ENCODE peak calls at places on chromosome 17, in six cellular contexts. G, B, V, Z, P and W are unnamed samples.

GRCh38 chr17:44493339-44493738 is 9.9 kb downstream of the GPATCH8 start:
- DNase-seq in G (no peak), Z (no peak), P (no peak), V (no peak), B (no peak), W (no peak)

GRCh38 chr17:50394711-50395110 is 2.6 kb downstream of the LRRC59 start:
- DNase-seq in B (no peak), V (no peak), G (no peak), Z (no peak), P (no peak), W (no peak)

GRCh38 chr17:13584701-13585080 is 17.0 kb downstream of the HS3ST3A1 start:
- DNase-seq in P (no peak), Z (no peak), V (no peak), G (no peak), B (peak; percentile 19), W (no peak)

GRCh38 chr17:82863941-82864720 is 24.3 kb upstream of the ZNF750 start:
- DNase-seq in P (no peak), Z (peak; percentile 42), V (no peak), G (no peak), B (peak; percentile 60), W (peak; percentile 48)

GRCh38 chr17:74165811-74166365 is 37.6 kb upstream of the RPL38 start:
- DNase-seq in Z (no peak), B (no peak), P (peak; percentile 31), V (no peak), G (no peak), W (no peak)

GRCh38 chr17:1912146-1912545 is 82.3 kb downstream of the RPA1 start:
- DNase-seq in P (no peak), G (no peak), V (no peak), Z (no peak), B (no peak), W (no peak)

GRCh38 chr17:75842963-75843576 is 1.1 kb downstream of the UNC13D start:
- DNase-seq in G (no peak), Z (no peak), P (peak; percentile 67), V (no peak), B (no peak), W (no peak)

GRCh38 chr17:73311428-73311780 is 397 bp downstream of the CDC42EP4 start:
- DNase-seq in B (no peak), P (peak; percentile 82), G (peak; percentile 64), Z (no peak), V (no peak), W (no peak)

GRCh38 chr17:73291260-73291801 is 20.5 kb downstream of the CDC42EP4 start:
- DNase-seq in V (no peak), B (peak; percentile 90), Z (no peak), G (peak; percentile 69), P (peak; percentile 85), W (peak; percentile 72)

GRCh38 chr17:82215095-82215971 is 2.7 kb upstream of the CCDC57 start:
- DNase-seq in P (peak; percentile 64), V (no peak), G (no peak), B (no peak), Z (no peak), W (no peak)

GRCh38 chr17:16100737-16101400 is 101.2 kb downstream of the TTC19 start:
- DNase-seq in G (no peak), P (no peak), Z (no peak), V (no peak), B (peak; percentile 13), W (peak; percentile 52)

GRCh38 chr17:39551879-39552278 is 55.8 kb downstream of the NEUROD2 start:
- DNase-seq in Z (no peak), V (no peak), G (no peak), B (peak; percentile 38), P (no peak), W (peak; percentile 35)

GRCh38 chr17:40290629-40291296 is 3.1 kb downstream of the CDC6 start:
- DNase-seq in V (peak; percentile 58), B (peak; percentile 95), P (no peak), Z (no peak), G (no peak), W (peak; percentile 93)

GRCh38 chr17:50550661-50551432 is 3.9 kb downstream of the SPATA20 start:
- DNase-seq in P (peak; percentile 89), V (peak; percentile 72), B (peak; percentile 92), Z (no peak), G (peak; percentile 90), W (peak; percentile 70)

GRCh38 chr17:80862341-80862969 is 129.2 kb upstream of the CHMP6 start:
- DNase-seq in B (no peak), G (no peak), V (no peak), P (no peak), Z (no peak), W (no peak)

GRCh38 chr17:42937712-42938596 is 26.3 kb downstream of the AARSD1 start:
- DNase-seq in V (no peak), Z (no peak), P (no peak), B (peak; percentile 78), G (peak; percentile 54), W (peak; percentile 59)

GRCh38 chr17:82238562-82239201 is 9.8 kb downstream of the SLC16A3 start:
- DNase-seq in V (peak; percentile 93), B (peak; percentile 55), G (peak; percentile 79), Z (no peak), P (peak; percentile 95), W (peak; percentile 94)

GRCh38 chr17:5931611-5932010 is 138.6 kb upstream of the WSCD1 start:
- DNase-seq in Z (no peak), G (no peak), V (no peak), B (no peak), P (no peak), W (no peak)

GRCh38 chr17:32933881-32934280 is 5.9 kb downstream of the TMEM98 start:
- DNase-seq in G (no peak), Z (no peak), B (no peak), P (no peak), V (no peak), W (no peak)

GRCh38 chr17:14859521-14859920 is 405.6 kb downstream of the PMP22 start:
- DNase-seq in P (no peak), G (no peak), Z (no peak), V (no peak), B (no peak), W (no peak)

GRCh38 chr17:79216391-79216790 is 141.8 kb downstream of the ENGASE start:
- DNase-seq in V (no peak), B (no peak), Z (no peak), G (no peak), P (no peak), W (no peak)

GRCh38 chr17:43338886-43339516 is 59.8 kb upstream of the ARL4D start:
- DNase-seq in P (peak; percentile 85), G (peak; percentile 65), Z (peak; percentile 37), V (peak; percentile 81), B (peak; percentile 47), W (peak; percentile 55)

GRCh38 chr17:81553616-81554181 is 1.5 kb upstream of the FAAP100 start:
- DNase-seq in P (no peak), B (peak; percentile 94), G (peak; percentile 59), Z (no peak), V (no peak), W (peak; percentile 87)

GRCh38 chr17:56902350-56902749 is 11.5 kb downstream of the TRIM25 start:
- DNase-seq in P (no peak), G (no peak), B (peak; percentile 30), V (no peak), Z (no peak), W (peak; percentile 70)

GRCh38 chr17:74132354-74132753 is 71.1 kb upstream of the RPL38 start:
- DNase-seq in P (peak; percentile 3), Z (no peak), B (no peak), V (no peak), G (no peak), W (no peak)

GRCh38 chr17:41404024-41404651 is 6.7 kb upstream of the KRT31 start:
- DNase-seq in B (peak; percentile 80), V (no peak), G (no peak), Z (no peak), P (no peak), W (peak; percentile 99)

GRCh38 chr17:53032861-53033271 is 789.9 kb upstream of the KIF2B start:
- DNase-seq in Z (no peak), G (no peak), P (no peak), B (no peak), V (no peak), W (peak; percentile 64)

GRCh38 chr17:43665038-43665386 is 3.3 kb upstream of the MEOX1 start:
- DNase-seq in Z (no peak), G (no peak), P (no peak), V (no peak), B (no peak), W (no peak)

DNA sequence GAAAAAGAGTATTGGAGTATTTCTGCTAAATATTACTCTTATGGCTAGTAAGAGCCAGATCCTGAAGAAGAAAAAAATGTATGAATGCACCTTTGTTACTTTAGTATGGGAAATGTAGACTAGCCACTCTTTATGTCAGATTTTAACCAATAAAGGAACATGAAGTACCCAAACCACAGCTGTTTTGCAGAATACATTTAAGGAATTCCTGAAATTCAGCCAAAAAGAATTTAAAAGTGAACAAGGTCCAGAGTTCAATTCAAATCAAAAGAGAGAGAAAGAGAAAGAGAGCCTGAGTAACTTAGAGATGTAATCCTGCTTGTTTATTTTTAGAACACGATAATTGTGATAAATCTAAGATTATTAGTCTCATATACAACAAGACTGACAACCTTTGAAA is 1.2 kb downstream of the KCNJ16 start:
- DNase-seq in Z (no peak), V (no peak), B (peak; percentile 45), G (no peak), P (no peak), W (no peak)
- H3K4me3 ChIP-seq in Z (no peak overlapping the region), V (no peak overlapping the region), B (no peak overlapping the region), G (no peak overlapping the region), P (no peak overlapping the region), W (no peak overlapping the region)

DNA sequence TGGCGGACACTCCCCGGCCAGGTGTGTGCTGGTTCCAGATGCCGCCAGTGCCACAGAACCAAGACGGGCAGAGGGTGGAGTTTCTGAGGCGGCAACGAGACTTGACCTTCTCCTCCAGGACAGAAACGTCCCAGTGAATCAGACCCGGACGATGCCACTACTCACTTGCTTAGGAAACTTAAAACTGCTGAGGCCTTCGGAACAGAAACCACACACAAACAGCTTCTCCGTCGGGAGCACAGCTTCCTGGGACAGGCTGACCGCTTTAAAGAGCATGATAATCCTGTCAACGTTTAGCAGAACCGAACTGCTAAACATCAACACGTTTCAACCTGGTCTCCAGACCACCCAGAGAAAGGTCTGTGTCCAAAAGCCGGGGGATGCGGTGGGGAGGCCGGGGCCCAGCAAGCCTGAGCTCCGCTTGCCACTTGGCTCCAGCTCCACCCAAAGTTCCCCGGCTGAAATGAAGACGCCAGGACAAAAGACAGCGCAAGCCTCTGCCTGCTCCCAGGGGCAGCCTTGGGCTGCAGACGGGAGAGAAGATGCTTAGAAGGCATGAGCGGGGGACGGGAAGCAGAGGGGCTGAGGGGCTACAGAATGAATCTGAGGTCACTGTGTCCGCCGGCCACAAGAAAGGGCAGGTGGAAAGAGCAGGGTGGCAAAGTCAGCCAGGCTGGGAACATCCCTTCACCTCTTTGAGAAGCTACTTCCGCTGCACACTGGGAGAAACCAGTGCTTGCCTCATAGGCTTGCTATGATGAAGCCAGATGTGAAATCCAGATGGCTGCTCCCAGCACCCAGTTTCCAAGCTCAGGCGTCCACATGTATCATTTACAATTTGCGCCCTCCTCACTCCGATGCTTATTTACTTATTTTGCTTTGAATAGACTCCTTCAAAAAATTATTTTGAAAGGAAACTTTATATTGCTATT is 68.9 kb downstream of the MRM3 start:
- DNase-seq in Z (no peak), G (no peak), V (no peak), P (no peak), B (peak; percentile 41), W (peak; percentile 57)
- H3K4me3 ChIP-seq in Z (no peak overlapping the region), G (peak overlapping the region; percentile 9), V (peak overlapping the region; percentile 4), P (no peak overlapping the region), B (no peak overlapping the region), W (no peak overlapping the region)

GRCh38 chr17:64505320-64506200 is 529 bp downstream of the DDX5 start:
- DNase-seq in V (peak; percentile 91), G (peak; percentile 93), P (peak; percentile 93), B (peak; percentile 90), Z (peak; percentile 77), W (peak; percentile 84)
- H3K4me3 ChIP-seq in V (peak overlapping the region; percentile 94), G (peak overlapping the region; percentile 99), P (peak overlapping the region; percentile 81), B (peak overlapping the region; percentile 98), Z (peak overlapping the region; percentile 98), W (peak overlapping the region; percentile 93)

GRCh38 chr17:77145635-77146632 is 5.2 kb downstream of the SEC14L1 start:
- DNase-seq in Z (no peak), P (peak; percentile 79), B (peak; percentile 75), V (peak; percentile 30), G (no peak), W (peak; percentile 46)
- H3K4me3 ChIP-seq in Z (no peak overlapping the region), P (peak overlapping the region; percentile 32), B (peak overlapping the region; percentile 11), V (no peak overlapping the region), G (no peak overlapping the region), W (no peak overlapping the region)